ENCODE peak calls at places on chromosome 15, in ten cellular contexts. A is CD8-positive, alpha-beta T cell; S is body of pancreas; X is HepG2; W is Peyer's patch; V is HCT116; F is ovary; E is right lobe of liver; T is PC-3; L is upper lobe of right lung. P is an unnamed sample.

GRCh38 chr15:51375966-51376640 is 34.6 kb downstream of the GLDN start:
- DNase-seq in T (peak; percentile 76), X (no peak), A (no peak), L (no peak), E (no peak), W (no peak), S (no peak), V (no peak), F (no peak), P (no peak)

GRCh38 chr15:96304839-96305238 is 25.7 kb upstream of the NR2F2 start:
- DNase-seq in E (no peak), W (no peak), A (no peak), X (no peak), S (no peak), L (no peak), F (no peak), V (no peak), T (no peak), P (no peak)

GRCh38 chr15:60903221-60903620 is 325.9 kb downstream of the RORA start:
- DNase-seq in S (no peak), T (no peak), F (no peak), W (no peak), V (no peak), E (no peak), L (no peak), X (no peak), A (no peak), P (no peak)

GRCh38 chr15:43941555-43941954 is 114.8 kb downstream of the WDR76 start:
- DNase-seq in E (no peak), V (no peak), S (no peak), X (no peak), T (no peak), F (no peak), L (no peak), W (peak; percentile 22), A (no peak), P (no peak)

GRCh38 chr15:74445816-74446763 is 12.3 kb upstream of the SEMA7A start:
- DNase-seq in F (no peak), T (no peak), W (no peak), A (no peak), L (peak; percentile 47), X (peak; percentile 67), E (no peak), S (no peak), V (no peak), P (peak; percentile 60)

GRCh38 chr15:74240002-74240568 is 4.0 kb downstream of the CCDC33 start:
- DNase-seq in F (peak; percentile 52), V (peak; percentile 88), S (peak; percentile 94), E (peak; percentile 94), X (peak; percentile 40), L (peak; percentile 90), A (no peak), T (peak; percentile 96), W (peak; percentile 19), P (no peak)

GRCh38 chr15:62087671-62088360 is 21.0 kb downstream of the C2CD4A start:
- DNase-seq in W (no peak), V (no peak), A (no peak), T (peak; percentile 49), L (no peak), S (peak; percentile 69), F (no peak), X (no peak), E (no peak), P (no peak)

GRCh38 chr15:92112711-92113110 is 259.2 kb downstream of the SLCO3A1 start:
- DNase-seq in A (no peak), E (no peak), T (no peak), X (no peak), F (no peak), V (no peak), W (no peak), S (no peak), L (no peak), P (no peak)

GRCh38 chr15:62165029-62165792 is at the start of gene C2CD4B:
- DNase-seq in V (no peak), S (peak; percentile 95), X (no peak), W (no peak), T (no peak), F (peak; percentile 35), E (peak; percentile 60), A (no peak), L (peak; percentile 78), P (no peak)

GRCh38 chr15:31294067-31294466 is 32.6 kb upstream of the KLF13 start:
- DNase-seq in F (no peak), X (no peak), E (peak; percentile 37), W (no peak), V (no peak), T (no peak), S (no peak), A (no peak), L (no peak), P (no peak)

GRCh38 chr15:70057931-70058641 is 39.6 kb downstream of the TLE3 start:
- DNase-seq in A (no peak), L (no peak), V (no peak), S (no peak), F (no peak), W (no peak), X (no peak), T (no peak), E (no peak), P (peak; percentile 52)

GRCh38 chr15:69060744-69061143 is 46.2 kb downstream of the NOX5 start:
- DNase-seq in T (peak; percentile 45), V (no peak), E (no peak), F (no peak), W (no peak), L (no peak), S (no peak), A (peak; percentile 51), X (no peak), P (no peak)

GRCh38 chr15:90086868-90087268 is 15.4 kb downstream of the IDH2 start:
- DNase-seq in W (peak; percentile 42), L (peak; percentile 74), A (peak; percentile 60), S (peak; percentile 45), X (peak; percentile 44), F (no peak), T (peak; percentile 68), E (peak; percentile 53), V (no peak), P (no peak)

GRCh38 chr15:94131875-94132274 is 99.5 kb upstream of the MCTP2 start:
- DNase-seq in A (no peak), T (no peak), S (no peak), X (no peak), W (no peak), F (no peak), L (no peak), V (no peak), E (no peak), P (no peak)

GRCh38 chr15:94135748-94136147 is 95.6 kb upstream of the MCTP2 start:
- DNase-seq in E (no peak), W (no peak), F (no peak), V (no peak), A (no peak), X (no peak), S (no peak), T (peak; percentile 15), L (no peak), P (no peak)
- TF ChIP-seq CTCF in E (no peak), W (no peak), F (no peak), V (no peak), A (no peak), X (peak; percentile 40), S (no peak), T (peak; percentile 34), L (no peak), P (no peak)

GRCh38 chr15:63512148-63512547 is 7.8 kb downstream of the USP3 start:
- DNase-seq in A (no peak), W (no peak), L (no peak), X (no peak), E (no peak), T (no peak), S (no peak), V (no peak), F (no peak), P (no peak)

GRCh38 chr15:63517202-63517601 is 12.8 kb downstream of the USP3 start:
- DNase-seq in W (no peak), F (no peak), T (no peak), X (no peak), L (no peak), A (no peak), V (no peak), S (no peak), E (no peak), P (no peak)

GRCh38 chr15:63513271-63513670 is 8.9 kb downstream of the USP3 start:
- DNase-seq in E (no peak), F (no peak), L (no peak), X (no peak), S (no peak), V (no peak), W (no peak), T (no peak), A (no peak), P (no peak)

GRCh38 chr15:63513728-63514127 is 9.3 kb downstream of the USP3 start:
- DNase-seq in E (no peak), A (no peak), V (no peak), L (no peak), T (no peak), S (no peak), W (no peak), X (no peak), F (no peak), P (no peak)

GRCh38 chr15:63514533-63514943 is 10.1 kb downstream of the USP3 start:
- DNase-seq in F (peak; percentile 50), E (no peak), T (peak; percentile 81), W (no peak), V (no peak), S (peak; percentile 62), X (peak; percentile 76), L (no peak), A (no peak), P (no peak)
- H3K27ac ChIP-seq in F (peak overlapping the region; percentile 14), E (no peak overlapping the region), T (peak overlapping the region; percentile 55), W (no peak overlapping the region), V (no peak overlapping the region), S (no peak overlapping the region), X (peak overlapping the region; percentile 56), L (peak overlapping the region; percentile 34), A (no peak overlapping the region), P (peak overlapping the region; percentile 36)

GRCh38 chr15:67981118-67981685 is 72.9 kb upstream of the PIAS1 start:
- DNase-seq in V (no peak), X (no peak), E (no peak), T (no peak), F (no peak), W (no peak), S (no peak), L (no peak), A (no peak), P (no peak)
- H3K36me3 ChIP-seq in V (no peaks in the 10 kb centered on the region), X (no peaks in the 10 kb centered on the region), E (no peaks in the 10 kb centered on the region), T (no peaks in the 10 kb centered on the region), F (no peaks in the 10 kb centered on the region), W (no peaks in the 10 kb centered on the region), S (no peaks in the 10 kb centered on the region), L (no peaks in the 10 kb centered on the region), A (no peaks in the 10 kb centered on the region), P (no peaks in the 10 kb centered on the region)

DNA sequence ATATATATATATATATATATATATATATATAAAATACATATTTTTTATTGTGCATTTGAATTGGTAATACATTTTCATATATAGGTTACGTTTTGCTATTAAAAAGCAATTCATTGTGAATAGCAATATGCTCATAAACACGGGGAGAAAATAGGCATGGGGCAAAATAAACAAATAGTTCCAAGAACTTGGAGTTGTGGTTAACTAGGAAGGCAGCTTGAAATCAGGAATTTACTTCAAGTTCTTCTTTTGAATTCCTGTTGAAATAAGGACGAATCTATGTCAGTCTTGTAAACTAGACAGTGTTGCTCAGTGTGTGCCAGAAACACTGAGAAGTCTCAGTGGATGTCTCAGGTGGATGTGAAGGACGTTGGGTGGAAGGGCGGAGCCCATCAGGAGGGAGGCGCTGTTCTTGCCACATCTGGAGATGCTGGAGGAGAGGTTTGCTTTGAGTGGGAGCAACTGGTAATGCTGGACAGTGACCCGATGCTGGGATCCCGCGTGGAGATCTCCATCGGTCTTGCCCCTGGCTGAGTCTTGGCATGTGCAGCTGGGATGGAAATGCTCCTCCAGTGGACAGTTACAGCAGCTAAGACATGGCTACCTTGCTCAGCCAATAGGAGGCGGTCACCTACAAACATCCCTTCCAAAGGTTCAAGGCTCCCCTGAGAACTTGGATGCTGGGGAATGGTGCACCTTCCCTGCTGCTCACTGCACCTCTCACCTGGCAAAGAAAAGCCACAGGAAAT is 2.5 kb downstream of the IL16 start:
- DNase-seq in A (no peak), V (no peak), L (no peak), T (no peak), W (no peak), X (no peak), S (no peak), F (no peak), E (no peak), P (no peak)
- TF ChIP-seq CTCF in A (no peak), V (no peak), L (no peak), T (no peak), W (no peak), X (no peak), S (no peak), F (no peak), E (no peak), P (no peak)